ENCODE peak calls at places on chromosomes 11 and 22, in four cellular contexts. H is germinal center, K is LoVo, Q is GDM1. F is an unnamed sample.

GRCh38 chr11:116693206-116694016 is 79.4 kb downstream of the BUD13 start:
- DNase-seq in Q (no peak), H (no peak), K (no peak), F (no peak)

GRCh38 chr11:74019104-74019738 is 10.3 kb upstream of the UCP3 start:
- DNase-seq in H (no peak), K (no peak), Q (no peak), F (no peak)

GRCh38 chr11:33657757-33658156 is 42.9 kb downstream of the C11orf91 start:
- DNase-seq in K (no peak), H (no peak), Q (no peak), F (no peak)

GRCh38 chr22:43154887-43155536 is 3.7 kb downstream of the TSPO start:
- DNase-seq in K (no peak), Q (no peak), H (no peak), F (no peak)

GRCh38 chr22:20777420-20778177 is 3.7 kb downstream of the SERPIND1 start:
- DNase-seq in K (peak; percentile 97), Q (no peak), H (no peak), F (no peak)

GRCh38 chr11:102234779-102235439 is 82.4 kb upstream of the BIRC3 start:
- DNase-seq in K (no peak), H (no peak), Q (no peak), F (no peak)

GRCh38 chr11:68445531-68446035 is 15.0 kb upstream of the PPP6R3 start:
- DNase-seq in K (no peak), H (no peak), Q (no peak), F (no peak)

GRCh38 chr22:23181763-23182288 is 1.5 kb downstream of the BCR start:
- DNase-seq in Q (no peak), K (no peak), H (no peak), F (peak; percentile 75)

GRCh38 chr22:32789797-32790620 is 11.5 kb upstream of the TIMP3 start:
- DNase-seq in Q (no peak), K (no peak), H (no peak), F (no peak)

GRCh38 chr11:122344281-122344680 is 228.3 kb upstream of the BLID start:
- DNase-seq in Q (no peak), H (no peak), K (peak; percentile 7), F (no peak)

GRCh38 chr11:128884703-128885338 is 6.3 kb upstream of the KCNJ5 start:
- DNase-seq in Q (peak; percentile 17), K (peak; percentile 80), H (peak; percentile 59), F (peak; percentile 72)

GRCh38 chr11:299951-300735 is 817 bp upstream of the IFITM5 start:
- DNase-seq in K (no peak), H (no peak), Q (no peak), F (peak; percentile 92)

GRCh38 chr11:45411221-45411946 is 125.2 kb upstream of the SYT13 start:
- DNase-seq in K (no peak), H (no peak), Q (no peak), F (no peak)

GRCh38 chr11:63999349-64000025 is 13.2 kb downstream of the OTUB1 start:
- DNase-seq in Q (no peak), H (peak; percentile 62), K (no peak), F (peak; percentile 98)

GRCh38 chr11:14259870-14260269 is 99.1 kb downstream of the RRAS2 start:
- DNase-seq in H (no peak), K (no peak), Q (no peak), F (no peak)

GRCh38 chr11:63866211-63866610 is 27.3 kb downstream of the MARK2 start:
- DNase-seq in Q (no peak), K (no peak), H (no peak), F (no peak)

F was measured in H7.